ENCODE peak calls at places on chromosome 20, in six cellular contexts. T is effector CD4-positive, alpha-beta T cell; V is mucosa of gallbladder; R is HT1080; A is tibial artery; J is retina. Q is an unnamed sample.

GRCh38 chr20:58869662-58870227 is 17.2 kb downstream of the GNAS start:
- DNase-seq in T (no peak), V (no peak), R (no peak), A (no peak), J (no peak), Q (no peak)

GRCh38 chr20:31663838-31664695 is 26.4 kb downstream of the COX4I2 start:
- DNase-seq in T (no peak), V (no peak), R (no peak), A (no peak), J (no peak), Q (no peak)

GRCh38 chr20:34907616-34908469 is 31.4 kb downstream of the ACSS2 start:
- DNase-seq in T (no peak), V (peak; percentile 72), R (peak; percentile 99), A (peak; percentile 47), J (no peak), Q (peak; percentile 39)

GRCh38 chr20:34881689-34882088 is 5.3 kb downstream of the ACSS2 start:
- DNase-seq in T (no peak), V (no peak), R (no peak), A (no peak), J (no peak), Q (no peak)

GRCh38 chr20:404088-404487 is 4.0 kb upstream of the RBCK1 start:
- DNase-seq in T (no peak), V (no peak), R (no peak), A (no peak), J (no peak), Q (no peak)

GRCh38 chr20:32626859-32627636 is 41.9 kb upstream of the NOL4L start:
- DNase-seq in T (no peak), V (no peak), R (no peak), A (no peak), J (peak; percentile 80), Q (no peak)

GRCh38 chr20:53735536-53736050 is 142.0 kb upstream of the ZNF217 start:
- DNase-seq in T (no peak), V (no peak), R (peak; percentile 89), A (no peak), J (no peak), Q (no peak)

GRCh38 chr20:17568972-17569471 is 853 bp upstream of the DSTN start:
- DNase-seq in T (no peak), V (peak; percentile 91), R (peak; percentile 97), A (peak; percentile 92), J (peak; percentile 58), Q (peak; percentile 77)

GRCh38 chr20:37823276-37823980 is 79.5 kb upstream of the VSTM2L start:
- DNase-seq in T (no peak), V (no peak), R (no peak), A (no peak), J (no peak), Q (no peak)

Q was measured in thoracic aorta.